ENCODE peak calls at places on chromosomes 3 and 15, in seven cellular contexts. C is Karpas-422; I is HEK293T; L is activated naive CD4-positive, alpha-beta T cell; F is nephron progenitor cell; D is choroid plexus epithelial cell; H is NCI-H748 treated with DMSO at 0.1 percent for 48 hours. V is an unnamed sample.

GRCh38 chr15:80578871-80579270 is 116.2 kb upstream of the ABHD17C start:
- DNase-seq in F (no peak), C (no peak), L (no peak), H (no peak), D (no peak), I (no peak), V (no peak)

GRCh38 chr3:189557824-189558223 is 73.4 kb upstream of the TP63 start:
- DNase-seq in F (no peak), I (no peak), D (no peak), H (no peak), C (no peak), L (no peak), V (no peak)

GRCh38 chr15:62841891-62842559 is 200.5 kb upstream of the TPM1 start:
- DNase-seq in C (no peak), D (no peak), H (no peak), F (no peak), L (no peak), I (no peak), V (no peak)

GRCh38 chr3:17894434-17895060 is 152.1 kb upstream of the TBC1D5 start:
- DNase-seq in L (peak; percentile 15), C (peak; percentile 82), D (peak; percentile 80), H (peak; percentile 33), I (peak; percentile 18), F (peak; percentile 51), V (peak; percentile 16)

GRCh38 chr3:46549989-46550388 is 16.1 kb downstream of the LRRC2 start:
- DNase-seq in L (no peak), C (peak; percentile 44), H (no peak), I (no peak), D (no peak), F (no peak), V (no peak)

GRCh38 chr3:164452707-164453106 is 625.6 kb downstream of the SI start:
- DNase-seq in I (no peak), H (no peak), L (no peak), C (no peak), D (peak; percentile 10), F (no peak), V (no peak)

GRCh38 chr3:192851821-192852352 is 65.8 kb downstream of the MB21D2 start:
- DNase-seq in H (peak; percentile 76), L (no peak), F (no peak), D (peak; percentile 41), C (no peak), I (no peak), V (no peak)

GRCh38 chr15:83871808-83872559 is 218.1 kb downstream of the ADAMTSL3 start:
- DNase-seq in F (no peak), C (no peak), I (no peak), D (peak; percentile 78), H (no peak), L (no peak), V (no peak)

GRCh38 chr3:55486857-55487375 is at the start of gene WNT5A:
- DNase-seq in D (peak; percentile 67), I (peak; percentile 45), H (peak; percentile 44), C (peak; percentile 92), F (peak; percentile 84), L (no peak), V (no peak)

GRCh38 chr15:67120839-67121540 is 55.6 kb downstream of the SMAD3 start:
- DNase-seq in L (peak; percentile 67), H (no peak), I (no peak), F (no peak), C (no peak), D (peak; percentile 97), V (peak; percentile 64)

GRCh38 chr3:28601291-28601690 is 252.7 kb upstream of the AZI2 start:
- DNase-seq in H (no peak), I (no peak), L (no peak), F (no peak), D (no peak), C (no peak), V (no peak)